ENCODE peak calls at places on chromosomes 6 and 20, in nine cellular contexts. M is psoas muscle, K is H7, Z is adipocyte, E is SK-N-MC, C is bronchial epithelial cell, Y is coronary artery, B is HCT116, I is tibial artery. D is an unnamed sample.

GRCh38 chr20:63617092-63617875 is 9.6 kb downstream of the GMEB2 start:
- DNase-seq in M (no peak), K (no peak), Z (no peak), E (no peak), C (no peak), Y (no peak), B (no peak), I (no peak), D (no peak)

GRCh38 chr6:110625883-110626282 is 149.5 kb upstream of the SLC22A16 start:
- DNase-seq in M (no peak), K (no peak), Z (no peak), E (no peak), C (peak; percentile 84), Y (no peak), B (no peak), I (no peak), D (no peak)

GRCh38 chr6:148343028-148343374 is 363 bp downstream of the SASH1 start:
- DNase-seq in M (peak; percentile 60), K (no peak), Z (no peak), E (no peak), C (no peak), Y (no peak), B (no peak), I (peak; percentile 70), D (no peak)

GRCh38 chr6:161353208-161353613 is 79.3 kb upstream of the AGPAT4 start:
- DNase-seq in M (no peak), K (peak; percentile 77), Z (peak; percentile 8), E (no peak), C (no peak), Y (no peak), B (peak; percentile 52), I (no peak), D (no peak)

GRCh38 chr6:36825452-36825851 is 13.8 kb downstream of the CPNE5 start:
- DNase-seq in M (no peak), K (no peak), Z (no peak), E (no peak), C (no peak), Y (no peak), B (no peak), I (no peak), D (no peak)

GRCh38 chr20:57696401-57696961 is 13.3 kb downstream of the PMEPA1 start:
- DNase-seq in M (no peak), K (no peak), Z (no peak), E (no peak), C (no peak), Y (no peak), B (no peak), I (no peak), D (no peak)

GRCh38 chr6:15491255-15491985 is 171.4 kb downstream of the DTNBP1 start:
- DNase-seq in M (peak; percentile 85), K (peak; percentile 62), Z (peak; percentile 92), E (peak; percentile 89), C (peak; percentile 47), Y (no peak), B (peak; percentile 21), I (peak; percentile 84), D (peak; percentile 76)

GRCh38 chr6:20265842-20266241 is 53.6 kb upstream of the MBOAT1 start:
- DNase-seq in M (no peak), K (no peak), Z (no peak), E (no peak), C (peak; percentile 31), Y (no peak), B (no peak), I (no peak), D (no peak)

GRCh38 chr6:39190545-39191235 is 38.6 kb downstream of the KCNK5 start:
- DNase-seq in M (no peak), K (no peak), Z (no peak), E (no peak), C (no peak), Y (no peak), B (no peak), I (no peak), D (no peak)

GRCh38 chr6:39194466-39194865 is 34.8 kb downstream of the KCNK5 start:
- DNase-seq in M (no peak), K (no peak), Z (no peak), E (no peak), C (no peak), Y (no peak), B (no peak), I (no peak), D (no peak)

GRCh38 chr6:39191236-39191930 is 37.9 kb downstream of the KCNK5 start:
- DNase-seq in M (no peak), K (no peak), Z (no peak), E (no peak), C (no peak), Y (no peak), B (no peak), I (no peak), D (no peak)

GRCh38 chr6:39193201-39193791 is 36.0 kb downstream of the KCNK5 start:
- DNase-seq in M (no peak), K (no peak), Z (no peak), E (no peak), C (no peak), Y (no peak), B (no peak), I (no peak), D (no peak)

GRCh38 chr6:39192736-39193135 is 36.5 kb downstream of the KCNK5 start:
- DNase-seq in M (no peak), K (no peak), Z (no peak), E (no peak), C (no peak), Y (no peak), B (no peak), I (no peak), D (no peak)
- H3K4me3 ChIP-seq in M (no peak overlapping the region), K (no peak overlapping the region), Z (no peak overlapping the region), E (no peak overlapping the region), C (no peak overlapping the region), Y (no peak overlapping the region), B (no peak overlapping the region), I (no peak overlapping the region), D (no peak overlapping the region)

DNA sequence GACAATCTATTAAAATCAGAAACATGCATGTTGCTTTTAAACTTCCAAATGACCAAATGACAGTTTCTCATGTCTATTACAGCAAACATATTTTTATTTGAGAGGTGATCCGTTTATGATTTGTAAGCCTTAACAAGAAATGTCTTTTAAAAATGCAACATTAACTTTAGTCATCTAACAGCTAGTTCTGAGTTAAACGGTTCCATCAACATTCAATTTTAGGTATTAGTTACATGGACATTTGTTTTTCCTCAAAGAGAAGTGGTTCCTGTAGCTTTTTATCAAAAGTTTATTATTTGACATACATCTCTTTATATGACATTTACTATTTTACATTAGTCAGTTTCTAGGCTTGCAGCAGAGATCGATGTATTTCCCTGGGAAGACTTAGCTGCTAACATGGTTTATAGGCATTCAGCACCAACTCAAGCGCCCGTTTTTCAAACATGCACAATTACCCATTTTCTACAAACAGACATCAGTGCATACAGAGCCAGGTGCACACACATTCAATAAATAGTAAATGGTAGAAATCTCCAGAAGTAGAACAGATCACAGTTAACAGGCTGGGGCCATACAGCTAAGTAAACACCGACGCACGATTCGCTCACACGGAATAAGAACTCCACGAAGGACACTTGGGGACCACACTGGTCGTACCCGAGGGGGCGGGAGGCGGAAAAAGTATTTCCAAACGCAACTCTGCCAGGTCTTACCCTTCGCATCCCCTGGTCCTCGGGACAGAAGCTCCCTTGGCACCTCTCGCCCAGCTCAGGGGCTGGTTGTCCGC is 865 bp downstream of the CNR1 start:
- DNase-seq in M (no peak), K (no peak), Z (no peak), E (no peak), C (no peak), Y (no peak), B (no peak), I (no peak), D (no peak)
- H3K4me3 ChIP-seq in M (peak overlapping the region; percentile 68), K (peak overlapping the region; percentile 74), Z (peak overlapping the region; percentile 86), E (peak overlapping the region; percentile 75), C (peak overlapping the region; percentile 21), Y (peak overlapping the region; percentile 78), B (no peak overlapping the region), I (peak overlapping the region; percentile 71), D (no peak overlapping the region)

GRCh38 chr6:75349262-75349984 is 64.8 kb upstream of the TMEM30A start:
- DNase-seq in M (no peak), K (peak; percentile 68), Z (peak; percentile 41), E (no peak), C (no peak), Y (no peak), B (no peak), I (no peak), D (no peak)

GRCh38 chr6:75350808-75351207 is 66.2 kb upstream of the TMEM30A start:
- DNase-seq in M (no peak), K (no peak), Z (no peak), E (no peak), C (no peak), Y (no peak), B (no peak), I (no peak), D (no peak)

GRCh38 chr6:75348882-75349261 is 64.3 kb upstream of the TMEM30A start:
- DNase-seq in M (no peak), K (no peak), Z (no peak), E (no peak), C (no peak), Y (no peak), B (no peak), I (no peak), D (no peak)

GRCh38 chr6:75351570-75351969 is 67.0 kb upstream of the TMEM30A start:
- DNase-seq in M (no peak), K (no peak), Z (no peak), E (no peak), C (peak; percentile 69), Y (no peak), B (no peak), I (no peak), D (no peak)

DNA sequence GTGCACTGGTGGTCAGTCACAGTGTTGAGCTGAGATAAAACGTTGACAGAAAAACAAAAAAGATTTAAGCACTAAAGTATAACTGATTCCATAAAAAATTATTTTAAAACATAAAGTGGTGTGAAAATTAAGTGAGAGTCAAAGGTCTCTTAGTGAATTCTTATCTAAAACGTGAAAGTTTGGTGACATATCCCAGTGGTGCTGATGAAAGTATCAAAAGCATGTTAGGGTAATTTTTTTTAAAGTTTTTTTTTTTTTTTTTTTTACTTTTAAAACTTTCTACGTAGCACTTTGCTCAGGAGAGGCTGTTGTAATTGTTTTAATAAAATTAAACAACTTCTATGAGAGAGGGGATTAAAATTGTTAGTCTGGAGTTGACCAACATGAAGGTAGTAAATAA is 65.6 kb upstream of the TMEM30A start:
- DNase-seq in M (no peak), K (no peak), Z (no peak), E (no peak), C (no peak), Y (no peak), B (no peak), I (no peak), D (no peak)
- H3K4me3 ChIP-seq in M (no peak overlapping the region), K (peak overlapping the region; percentile 52), Z (peak overlapping the region; percentile 85), E (no peak overlapping the region), C (no peak overlapping the region), Y (peak overlapping the region; percentile 67), B (no peak overlapping the region), I (peak overlapping the region; percentile 48), D (no peak overlapping the region)

GRCh38 chr6:42462474-42462972 is 10.8 kb upstream of the TRERF1 start:
- DNase-seq in M (no peak), K (no peak), Z (no peak), E (no peak), C (no peak), Y (no peak), B (no peak), I (no peak), D (no peak)

GRCh38 chr6:42459888-42460287 is 8.2 kb upstream of the TRERF1 start:
- DNase-seq in M (no peak), K (no peak), Z (no peak), E (no peak), C (no peak), Y (no peak), B (no peak), I (no peak), D (no peak)

DNA sequence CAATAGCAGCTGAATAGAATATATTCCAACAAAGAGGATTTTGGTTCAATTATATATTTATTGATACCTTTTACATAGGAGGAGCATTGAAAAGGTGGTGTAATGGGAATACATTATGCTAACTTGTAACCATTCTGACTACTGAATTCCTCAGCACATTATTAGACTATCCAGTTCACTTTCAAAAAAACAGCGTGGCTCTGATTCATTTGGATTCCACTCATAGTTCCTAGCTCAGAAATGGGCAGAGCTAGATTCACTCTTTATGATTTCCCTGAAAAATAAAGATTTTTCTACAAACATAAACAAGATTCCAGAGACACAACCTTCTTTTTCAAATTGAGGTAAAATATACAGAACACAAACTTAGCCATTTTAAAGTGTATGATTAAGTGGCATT is 9.2 kb upstream of the TRERF1 start:
- DNase-seq in M (no peak), K (no peak), Z (peak; percentile 65), E (no peak), C (no peak), Y (no peak), B (no peak), I (no peak), D (no peak)
- H3K4me3 ChIP-seq in M (no peak overlapping the region), K (no peak overlapping the region), Z (no peak overlapping the region), E (no peak overlapping the region), C (no peak overlapping the region), Y (no peak overlapping the region), B (no peak overlapping the region), I (no peak overlapping the region), D (no peak overlapping the region)

D was measured in adrenal gland.